ENCODE peak calls at places on chromosomes 2 and 18, in six cellular contexts. F is GM06990, X is AG04450, P is mesothelial cell of epicardium, K is HFFc6, Z is foreskin fibroblast. G is an unnamed sample.

GRCh38 chr2:235618039-235618438 is 124.2 kb downstream of the AGAP1 start:
- DNase-seq in F (no peak), X (peak), P (no peak), K (peak), Z (peak), G (no peak)

GRCh38 chr18:55396979-55397378 is 191.0 kb downstream of the TCF4 start:
- DNase-seq in F (no peak), X (no peak), P (no peak), K (no peak), Z (no peak), G (no peak)

GRCh38 chr2:3468296-3468988 is 50.9 kb downstream of the ADI1 start:
- DNase-seq in F (no peak), X (no peak), P (no peak), K (no peak), Z (no peak), G (no peak)

GRCh38 chr18:46706968-46707367 is 49.9 kb downstream of the ST8SIA5 start:
- DNase-seq in F (no peak), X (no peak), P (no peak), K (peak), Z (peak), G (peak)

GRCh38 chr2:219658861-219659260 is 31.4 kb downstream of the SLC4A3 start:
- DNase-seq in F (no peak), X (no peak), P (no peak), K (no peak), Z (peak), G (no peak)

GRCh38 chr2:229835601-229836283 is 86.1 kb downstream of the TRIP12 start:
- DNase-seq in F (no peak), X (no peak), P (no peak), K (peak), Z (peak), G (peak)

GRCh38 chr2:190982263-190983034 is 31.5 kb downstream of the STAT1 start:
- DNase-seq in F (no peak), X (no peak), P (no peak), K (no peak), Z (no peak), G (no peak)

GRCh38 chr2:184598313-184599053 is at the start of gene ZNF804A:
- DNase-seq in F (peak), X (no peak), P (peak), K (no peak), Z (peak), G (peak)

GRCh38 chr2:203455209-203455608 is 79.9 kb downstream of the RAPH1 start:
- DNase-seq in F (no peak), X (no peak), P (no peak), K (no peak), Z (no peak), G (no peak)

GRCh38 chr2:84959045-84959493 is 11.9 kb upstream of the KCMF1 start:
- DNase-seq in F (no peak), X (no peak), P (no peak), K (peak), Z (peak), G (peak)

GRCh38 chr2:165864353-165864752 is 70.3 kb upstream of the GALNT3 start:
- DNase-seq in F (no peak), X (no peak), P (no peak), K (no peak), Z (no peak), G (no peak)

GRCh38 chr2:158184556-158185343 is 83.1 kb downstream of the UPP2 start:
- DNase-seq in F (no peak), X (no peak), P (no peak), K (no peak), Z (no peak), G (peak)

GRCh38 chr2:130769343-130769907 is 14.1 kb downstream of the AMER3 start:
- DNase-seq in F (no peak), X (no peak), P (no peak), K (no peak), Z (no peak), G (no peak)

GRCh38 chr18:7927119-7927518 is 360.0 kb downstream of the PTPRM start:
- DNase-seq in F (no peak), X (no peak), P (no peak), K (no peak), Z (no peak), G (no peak)

GRCh38 chr2:209451209-209451822 is 27.5 kb downstream of the MAP2 start:
- DNase-seq in F (no peak), X (no peak), P (no peak), K (no peak), Z (no peak), G (no peak)

GRCh38 chr2:238389985-238390682 is 36.6 kb upstream of the ASB1 start:
- DNase-seq in F (no peak), X (no peak), P (no peak), K (no peak), Z (no peak), G (peak)

GRCh38 chr2:74373985-74374384 is 6.1 kb downstream of the DCTN1 start:
- DNase-seq in F (no peak), X (no peak), P (no peak), K (no peak), Z (no peak), G (no peak)

GRCh38 chr2:184199274-184199673 is 399.1 kb upstream of the ZNF804A start:
- DNase-seq in F (no peak), X (no peak), P (no peak), K (no peak), Z (no peak), G (no peak)

GRCh38 chr2:37916512-37917082 is 8.5 kb upstream of the RMDN2 start:
- DNase-seq in F (no peak), X (peak), P (no peak), K (peak), Z (peak), G (peak)

GRCh38 chr2:134739261-134739878 is 20.6 kb upstream of the TMEM163 start:
- DNase-seq in F (no peak), X (no peak), P (no peak), K (no peak), Z (no peak), G (no peak)

GRCh38 chr18:48629730-48630324 is 91.0 kb downstream of the CTIF start:
- DNase-seq in F (no peak), X (peak), P (no peak), K (peak), Z (peak), G (peak)

GRCh38 chr2:229154381-229154780 is 116.7 kb downstream of the PID1 start:
- DNase-seq in F (no peak), X (no peak), P (no peak), K (peak), Z (no peak), G (no peak)

GRCh38 chr2:893311-893710 is 57.3 kb upstream of the SNTG2 start:
- DNase-seq in F (no peak), X (no peak), P (no peak), K (no peak), Z (peak), G (no peak)

GRCh38 chr18:22279741-22280452 is 110.5 kb downstream of the GATA6 start:
- DNase-seq in F (no peak), X (peak), P (no peak), K (no peak), Z (no peak), G (no peak)

GRCh38 chr2:241894681-241895426 is 25.3 kb downstream of the RTP5 start:
- DNase-seq in F (no peak), X (no peak), P (no peak), K (no peak), Z (no peak), G (no peak)

GRCh38 chr2:230170532-230170931 is 49.3 kb downstream of the SP110 start:
- DNase-seq in F (no peak), X (no peak), P (no peak), K (no peak), Z (no peak), G (no peak)

GRCh38 chr18:46820863-46821262 is 64.0 kb upstream of the ST8SIA5 start:
- DNase-seq in F (no peak), X (no peak), P (no peak), K (no peak), Z (no peak), G (no peak)

GRCh38 chr18:32048507-32049091 is 30.0 kb downstream of the RNF125 start:
- DNase-seq in F (peak), X (no peak), P (no peak), K (no peak), Z (peak), G (no peak)

GRCh38 chr2:20235655-20236302 is 10.8 kb upstream of the SDC1 start:
- DNase-seq in F (no peak), X (no peak), P (no peak), K (no peak), Z (no peak), G (peak)

DNA sequence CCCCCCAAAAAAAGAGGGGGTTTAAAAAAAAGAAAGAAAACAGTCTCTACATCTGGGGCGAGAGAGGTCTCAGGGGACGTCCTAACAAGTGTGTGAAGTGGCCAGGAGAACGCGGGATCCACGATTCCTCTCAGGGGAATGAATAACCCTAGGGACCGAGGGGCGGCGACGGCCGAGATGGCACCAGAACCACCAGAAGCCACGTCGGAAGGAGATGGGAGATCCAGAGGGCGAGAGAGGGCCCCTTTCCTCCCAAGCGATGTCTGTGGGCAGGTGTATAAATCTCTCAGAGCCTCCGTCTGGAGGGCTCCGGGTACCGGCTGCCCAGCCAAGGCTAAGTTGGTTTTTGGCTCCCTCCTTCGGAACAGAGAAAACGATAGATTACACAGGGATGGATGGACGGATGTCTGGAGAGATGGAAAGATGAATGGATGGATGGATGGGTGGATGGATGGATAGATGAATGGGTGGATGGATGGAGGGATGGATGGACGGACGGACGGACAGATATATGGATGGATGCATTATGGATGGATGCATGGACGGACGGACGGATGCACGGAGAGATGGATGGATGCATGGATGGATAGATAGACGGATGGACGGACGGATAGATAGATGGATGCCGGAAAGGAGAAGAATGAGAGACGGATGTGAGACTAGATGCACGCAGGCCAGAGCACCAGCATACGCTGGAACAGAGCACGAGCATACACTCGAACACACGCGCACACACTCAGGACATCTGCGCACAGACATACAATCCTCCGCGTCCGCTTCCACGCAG is 1.6 kb downstream of the EPHA4 start:
- DNase-seq in F (peak), X (no peak), P (no peak), K (no peak), Z (peak), G (peak)
- TF ChIP-seq CTCF in F (peak), X (peak), P (no peak), K (peak), Z (peak), G (no peak)

GRCh38 chr2:161947394-161947793 is 126.6 kb downstream of the DPP4 start:
- DNase-seq in F (no peak), X (no peak), P (no peak), K (no peak), Z (peak), G (no peak)

GRCh38 chr2:161943012-161943411 is 131.0 kb downstream of the DPP4 start:
- DNase-seq in F (no peak), X (no peak), P (no peak), K (no peak), Z (peak), G (no peak)

DNA sequence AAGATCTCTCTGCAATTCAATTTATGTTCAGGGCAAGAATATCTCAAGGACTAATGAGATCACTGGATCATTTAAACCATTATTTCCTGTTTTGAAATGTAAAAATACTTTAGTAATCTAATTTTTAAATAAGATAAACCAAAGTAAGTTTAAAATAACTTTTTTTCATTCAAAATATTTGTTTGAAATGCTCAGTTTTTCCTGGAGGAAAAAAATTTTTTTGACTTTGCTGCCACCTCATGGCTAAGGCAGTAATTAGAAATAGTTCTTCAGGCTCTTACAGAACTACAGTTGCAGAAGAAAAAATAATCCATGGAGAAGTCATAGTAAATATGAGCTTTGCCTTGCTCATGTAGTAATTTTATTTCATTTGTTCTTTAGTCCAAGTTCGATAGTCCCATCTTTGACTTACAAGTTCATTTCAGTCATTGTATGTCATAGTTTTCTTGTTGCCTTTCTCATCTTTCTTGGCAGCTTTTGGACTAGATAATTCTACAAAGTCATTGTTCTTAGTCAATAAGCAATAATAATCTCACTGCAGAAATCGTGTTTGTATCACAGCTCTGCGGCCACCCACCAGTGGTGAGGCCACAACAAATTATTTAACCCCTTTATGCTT is 127.4 kb downstream of the DPP4 start:
- DNase-seq in F (peak), X (no peak), P (no peak), K (peak), Z (peak), G (peak)
- TF ChIP-seq CTCF in F (peak), X (peak), P (peak), K (peak), Z (peak), G (peak)

GRCh38 chr2:200308421-200309295 is 2.2 kb downstream of the SPATS2L start:
- DNase-seq in F (no peak), X (no peak), P (no peak), K (peak), Z (peak), G (peak)
- TF ChIP-seq CTCF in F (peak), X (peak), P (no peak), K (peak), Z (peak), G (peak)

DNA sequence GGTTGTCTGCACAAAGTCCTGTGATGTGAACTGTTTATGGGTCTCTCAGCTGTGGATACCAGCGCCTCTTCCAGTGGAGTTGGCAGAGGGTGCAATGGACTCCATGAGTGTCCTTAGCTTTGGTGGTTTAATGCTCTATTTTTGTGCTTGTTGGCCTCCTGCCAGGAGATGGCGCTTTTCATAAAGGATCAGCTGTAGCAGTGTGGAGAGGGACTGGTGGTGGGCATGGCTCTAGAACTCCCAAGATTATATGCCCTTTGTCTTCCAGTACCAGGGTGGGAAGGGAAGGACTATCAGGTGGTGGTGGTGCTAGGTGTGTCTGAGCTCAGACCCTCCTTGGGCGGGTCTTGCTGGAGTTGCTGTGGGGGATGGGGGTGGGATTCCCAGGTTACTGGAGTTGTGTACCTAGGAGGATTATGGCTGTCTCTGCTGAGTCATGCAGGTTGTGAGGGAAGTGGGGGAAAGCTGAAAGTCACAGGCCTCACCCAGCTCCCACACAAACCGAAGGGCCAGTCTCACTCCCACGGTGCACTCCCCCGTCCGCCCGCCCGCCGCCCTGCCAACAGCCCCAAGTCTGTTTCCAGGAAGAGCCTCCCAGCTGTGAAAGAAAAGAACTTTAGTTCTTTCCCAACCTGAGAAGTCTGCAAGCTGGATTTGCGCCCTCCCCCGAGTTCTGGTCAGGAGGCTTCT is 108.1 kb downstream of the MARCO start:
- DNase-seq in F (no peak), X (no peak), P (no peak), K (no peak), Z (no peak), G (no peak)
- TF ChIP-seq CTCF in F (peak), X (no peak), P (no peak), K (no peak), Z (no peak), G (no peak)

GRCh38 chr2:10079931-10080535 is at the start of gene CYS1:
- DNase-seq in F (peak), X (no peak), P (no peak), K (no peak), Z (peak), G (no peak)
- TF ChIP-seq CTCF in F (no peak), X (no peak), P (no peak), K (no peak), Z (no peak), G (no peak)

GRCh38 chr2:122203523-122203922 is 448.1 kb downstream of the TSN start:
- DNase-seq in F (no peak), X (no peak), P (no peak), K (peak), Z (peak), G (peak)
- TF ChIP-seq CTCF in F (no peak), X (no peak), P (no peak), K (no peak), Z (no peak), G (peak)

DNA sequence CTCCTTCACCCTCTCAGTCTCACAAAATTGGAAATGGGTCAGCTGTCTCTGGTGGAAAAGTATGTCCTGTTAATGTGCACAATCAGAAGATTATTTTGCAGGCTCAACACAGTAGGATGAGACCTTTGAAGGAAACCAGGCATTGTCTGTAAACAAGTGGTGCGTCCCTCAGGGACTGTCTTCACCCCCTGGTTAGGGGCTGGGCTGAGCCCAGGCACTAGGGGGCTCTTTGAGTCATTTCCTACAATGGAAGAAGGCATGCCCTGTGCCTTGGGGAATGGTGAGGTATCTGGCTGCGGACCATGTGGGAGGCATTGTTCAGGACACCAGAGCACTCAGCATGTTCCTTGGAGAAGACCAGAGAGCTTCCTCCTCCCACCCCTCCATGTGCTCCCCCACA is 26.8 kb downstream of the PKDCC start:
- DNase-seq in F (no peak), X (no peak), P (no peak), K (no peak), Z (no peak), G (no peak)
- TF ChIP-seq CTCF in F (peak), X (no peak), P (no peak), K (no peak), Z (no peak), G (no peak)